ENCODE peak calls at places on chromosomes 2 and 18, in five cellular contexts. B is mammary epithelial cell, Z is Panc1, L is K562, V is adrenal gland. K is an unnamed sample.

GRCh38 chr2:37766087-37766486 is 94.6 kb upstream of the CDC42EP3 start:
- DNase-seq in L (no peak), B (no peak), V (no peak), Z (no peak), K (no peak)

GRCh38 chr2:9178110-9178904 is 28.3 kb upstream of the ASAP2 start:
- DNase-seq in B (peak), V (no peak), Z (no peak), L (no peak), K (no peak)

GRCh38 chr2:66717491-66717890 is 282.6 kb downstream of the MEIS1 start:
- DNase-seq in V (no peak), Z (no peak), B (no peak), L (no peak), K (no peak)

GRCh38 chr2:23404426-23404825 is 19.4 kb downstream of the KLHL29 start:
- DNase-seq in L (no peak), Z (peak), V (peak), B (peak), K (peak)

GRCh38 chr18:26568926-26569700 is 20.8 kb upstream of the KCTD1 start:
- DNase-seq in V (no peak), Z (no peak), L (no peak), B (no peak), K (no peak)

GRCh38 chr2:120205901-120206581 is 17.2 kb downstream of the TMEM185B start:
- DNase-seq in V (peak), Z (no peak), B (no peak), L (peak), K (no peak)

GRCh38 chr18:75691483-75691882 is 264.0 kb upstream of the SMIM21 start:
- DNase-seq in L (no peak), V (no peak), Z (no peak), B (no peak), K (no peak)

GRCh38 chr2:191043438-191043837 is 29.5 kb upstream of the STAT1 start:
- DNase-seq in L (no peak), V (no peak), Z (no peak), B (peak), K (no peak)

GRCh38 chr2:173191601-173192000 is 116.0 kb downstream of the MAP3K20 start:
- DNase-seq in B (peak), V (no peak), L (no peak), Z (no peak), K (no peak)

GRCh38 chr2:27042159-27042661 is 9.3 kb upstream of the AGBL5 start:
- DNase-seq in B (no peak), V (no peak), L (no peak), Z (no peak), K (no peak)

GRCh38 chr2:101040761-101041160 is 38.7 kb downstream of the RPL31 start:
- DNase-seq in B (no peak), Z (no peak), V (no peak), L (no peak), K (no peak)

GRCh38 chr2:236592821-236593220 is 23.2 kb downstream of the ACKR3 start:
- DNase-seq in B (no peak), V (no peak), L (no peak), Z (no peak), K (no peak)

GRCh38 chr18:51153659-51154371 is 43.7 kb downstream of the MEX3C start:
- DNase-seq in V (no peak), Z (no peak), L (no peak), B (no peak), K (no peak)

GRCh38 chr2:44130441-44130840 is 38.2 kb upstream of the PPM1B start:
- DNase-seq in B (no peak), Z (no peak), V (no peak), L (peak), K (no peak)

GRCh38 chr2:100819365-100820345 is at the start of gene NPAS2:
- DNase-seq in Z (no peak), B (peak), L (no peak), V (peak), K (peak)

GRCh38 chr2:234334146-234334545 is 162.7 kb downstream of the ARL4C start:
- DNase-seq in L (no peak), V (no peak), Z (no peak), B (peak), K (no peak)

GRCh38 chr18:25136416-25137132 is 215.4 kb downstream of the ZNF521 start:
- DNase-seq in V (peak), B (peak), L (peak), Z (no peak), K (no peak)

GRCh38 chr2:241844066-241844728 is 14.5 kb downstream of the PDCD1 start:
- DNase-seq in V (peak), B (peak), L (peak), Z (no peak), K (peak)

GRCh38 chr2:14401838-14402237 is 230.7 kb upstream of the LRATD1 start:
- DNase-seq in L (no peak), B (no peak), Z (no peak), V (no peak), K (no peak)

GRCh38 chr2:38534746-38535403 is 67.9 kb downstream of the HNRNPLL start:
- DNase-seq in B (no peak), Z (no peak), V (no peak), L (no peak), K (peak)

GRCh38 chr18:34901299-34901698 is 139.9 kb upstream of the MAPRE2 start:
- DNase-seq in V (no peak), Z (no peak), L (no peak), B (no peak), K (no peak)

DNA sequence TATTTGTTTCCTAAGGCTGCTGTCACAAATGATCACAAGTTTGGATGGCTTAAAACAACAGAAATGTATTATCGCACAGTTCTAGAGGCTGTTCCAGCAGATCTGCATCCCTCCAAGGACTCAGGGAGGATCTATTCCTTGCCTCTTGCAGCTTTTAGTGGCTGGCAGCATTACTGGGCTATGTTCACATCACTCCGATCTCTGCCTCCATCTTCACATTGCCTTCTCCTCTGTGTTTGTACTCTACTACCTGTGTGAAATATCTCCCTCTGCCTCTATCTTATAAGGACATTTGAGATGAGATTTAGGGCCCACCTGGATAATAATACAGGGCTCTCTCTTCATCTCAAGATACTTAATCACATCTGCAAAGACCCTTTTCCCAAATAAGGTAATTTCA is 18.9 kb downstream of the NDC80 start:
- DNase-seq in L (no peak), Z (no peak), B (no peak), V (no peak), K (no peak)
- H3K27ac ChIP-seq in L (no peak), Z (no peak), B (peak), V (no peak), K (peak)

GRCh38 chr2:239002960-239003932 is 155.4 kb downstream of the TWIST2 start:
- DNase-seq in Z (no peak), B (peak), L (no peak), V (no peak), K (peak)
- H3K4me3 ChIP-seq in Z (peak), B (peak), L (no peak), V (no peak), K (peak)

GRCh38 chr2:150485871-150486538 is 1.5 kb downstream of the RND3 start:
- DNase-seq in V (peak), L (no peak), B (peak), Z (no peak), K (peak)
- H3K27ac ChIP-seq in V (peak), L (no peak), B (peak), Z (peak), K (peak)

GRCh38 chr2:174338626-174339570 is 4.1 kb downstream of the SP9 start:
- DNase-seq in L (no peak), B (no peak), Z (no peak), V (no peak), K (no peak)

GRCh38 chr2:174335605-174336402 is 1.1 kb downstream of the SP9 start:
- DNase-seq in V (no peak), Z (no peak), L (peak), B (peak), K (no peak)

GRCh38 chr2:174336403-174337336 is 1.9 kb downstream of the SP9 start:
- DNase-seq in Z (no peak), L (peak), B (peak), V (peak), K (no peak)

GRCh38 chr2:174338155-174338495 is 3.4 kb downstream of the SP9 start:
- DNase-seq in Z (no peak), V (no peak), B (no peak), L (no peak), K (no peak)

GRCh38 chr2:174337337-174338154 is 2.8 kb downstream of the SP9 start:
- DNase-seq in Z (no peak), B (peak), V (no peak), L (peak), K (no peak)
- H3K4me3 ChIP-seq in Z (no peak), B (peak), V (no peak), L (peak), K (no peak)

GRCh38 chr18:58378980-58379379 is 249.9 kb downstream of the ALPK2 start:
- DNase-seq in L (no peak), B (no peak), Z (no peak), V (no peak), K (no peak)
- H3K27ac ChIP-seq in L (no peak), B (no peak), Z (no peak), V (no peak), K (no peak)